ENCODE peak calls at places on chromosomes 5 and 9, in five cellular contexts. N is activated CD8-positive, alpha-beta memory T cell treated with anti-CD3 and anti-CD28 coated beads for 1 hour; R is ELR; P is GM12865; A is frontal cortex. Q is an unnamed sample.

GRCh38 chr9:36487482-36488321 is 85.0 kb upstream of the MELK start:
- DNase-seq in A (peak), R (peak), N (peak), P (peak), Q (peak)

GRCh38 chr5:132102101-132102701 is 28.6 kb downstream of the CSF2 start:
- DNase-seq in A (no peak), N (no peak), R (peak), P (peak), Q (no peak)

GRCh38 chr5:143594913-143595818 is 191.7 kb upstream of the NR3C1 start:
- DNase-seq in A (no peak), N (no peak), P (peak), R (peak), Q (peak)

GRCh38 chr5:79399046-79399445 is 114.9 kb downstream of the HOMER1 start:
- DNase-seq in N (no peak), A (no peak), P (no peak), R (no peak), Q (no peak)

GRCh38 chr5:142277796-142278195 is 47.0 kb downstream of the SPRY4 start:
- DNase-seq in A (no peak), P (no peak), R (no peak), N (no peak), Q (no peak)

GRCh38 chr9:88947581-88948573 is 43.4 kb upstream of the S1PR3 start:
- DNase-seq in A (no peak), P (no peak), R (peak), N (no peak), Q (peak)

GRCh38 chr5:10489810-10490426 is 48.2 kb downstream of the ROPN1L start:
- DNase-seq in P (peak), N (no peak), A (peak), R (peak), Q (peak)

GRCh38 chr5:95238560-95239325 is 46.2 kb downstream of the MCTP1 start:
- DNase-seq in N (no peak), R (peak), P (peak), A (peak), Q (peak)

GRCh38 chr9:8895498-8896224 is 1096.1 kb upstream of the DMAC1 start:
- DNase-seq in N (no peak), R (no peak), P (peak), A (peak), Q (peak)

GRCh38 chr5:74576941-74577456 is 63.5 kb downstream of the ENC1 start:
- DNase-seq in N (no peak), R (peak), P (peak), A (peak), Q (peak)

GRCh38 chr5:108143581-108143980 is 238.3 kb downstream of the FBXL17 start:
- DNase-seq in P (no peak), R (peak), A (no peak), N (no peak), Q (peak)

GRCh38 chr9:89080193-89080592 is 88.9 kb downstream of the S1PR3 start:
- DNase-seq in A (no peak), R (no peak), P (no peak), N (no peak), Q (no peak)

GRCh38 chr9:114377046-114377445 is 10.7 kb downstream of the AKNA start:
- DNase-seq in A (no peak), R (no peak), N (no peak), P (no peak), Q (no peak)

GRCh38 chr5:35476789-35477188 is 140.9 kb upstream of the SPEF2 start:
- DNase-seq in R (no peak), N (no peak), A (no peak), P (no peak), Q (no peak)

GRCh38 chr5:172744106-172745104 is 26.6 kb downstream of the DUSP1 start:
- DNase-seq in A (no peak), N (no peak), R (no peak), P (no peak), Q (no peak)

GRCh38 chr9:79362100-79363081 is 209.4 kb upstream of the TLE4 start:
- DNase-seq in R (peak), N (no peak), P (no peak), A (no peak), Q (peak)

GRCh38 chr9:88179080-88179521 is 40.8 kb upstream of the SPATA31C2 start:
- DNase-seq in N (peak), A (no peak), P (no peak), R (no peak), Q (peak)

GRCh38 chr5:10467281-10468198 is 25.9 kb downstream of the ROPN1L start:
- DNase-seq in A (no peak), R (peak), N (no peak), P (no peak), Q (peak)

GRCh38 chr9:18051638-18052037 is 422.3 kb upstream of the ADAMTSL1 start:
- DNase-seq in R (no peak), A (no peak), N (no peak), P (no peak), Q (no peak)

GRCh38 chr9:108622467-108622866 is 233.3 kb downstream of the ACTL7B start:
- DNase-seq in P (no peak), N (no peak), A (no peak), R (peak), Q (peak)

GRCh38 chr9:22535780-22536179 is 89.2 kb downstream of the DMRTA1 start:
- DNase-seq in R (no peak), N (no peak), P (no peak), A (no peak), Q (no peak)

GRCh38 chr9:3912817-3913216 is 387.0 kb upstream of the RFX3 start:
- DNase-seq in N (no peak), R (peak), P (no peak), A (no peak), Q (peak)

Q was measured in A172.